ENCODE peak calls at places on chromosomes 4 and X, in nine cellular contexts. A is fibroblast of lung; T is HS-27A; V is dorsolateral prefrontal cortex; I is DND-41; C is T-helper 22 cell; Y is IMR-90; U is NCI-H226; O is activated naive CD4-positive, alpha-beta T cell treated with anti-CD3 and anti-CD28 coated beads for 36 hours. B is an unnamed sample.

GRCh38 chr4:185011408-185011807 is 6.9 kb upstream of the HELT start:
- DNase-seq in A (no peak), O (no peak), I (peak), T (no peak), C (no peak), U (no peak), Y (no peak), V (no peak), B (no peak)

GRCh38 chr4:88765729-88766128 is 68.1 kb upstream of the NAP1L5 start:
- DNase-seq in I (no peak), Y (peak), U (peak), V (no peak), A (peak), T (peak), O (no peak), C (no peak), B (no peak)

GRCh38 chr4:174069848-174070330 is 213.6 kb downstream of the FBXO8 start:
- DNase-seq in I (no peak), A (no peak), Y (no peak), V (no peak), C (no peak), O (no peak), U (no peak), T (no peak), B (no peak)

GRCh38 chr4:22348410-22348809 is 167.5 kb downstream of the ADGRA3 start:
- DNase-seq in A (peak), C (no peak), Y (peak), I (no peak), O (no peak), V (no peak), U (peak), T (no peak), B (no peak)

GRCh38 chr4:97576955-97577354 is 566.3 kb downstream of the STPG2 start:
- DNase-seq in V (no peak), O (no peak), Y (no peak), C (no peak), A (peak), U (no peak), I (no peak), T (no peak), B (no peak)

GRCh38 chr4:108560624-108561023 is 59.8 kb upstream of the RPL34 start:
- DNase-seq in I (no peak), O (no peak), T (no peak), A (peak), Y (no peak), U (no peak), C (no peak), V (no peak), B (no peak)

GRCh38 chrX:132532097-132532496 is 43.3 kb upstream of the MBNL3 start:
- DNase-seq in Y (no peak), I (no peak), U (no peak), O (no peak), C (no peak), A (no peak), T (no peak), V (no peak), B (no peak)

GRCh38 chrX:77014655-77015377 is 432.4 kb upstream of the FGF16 start:
- DNase-seq in O (no peak), T (no peak), A (peak), V (peak), U (no peak), I (peak), C (no peak), Y (no peak), B (peak)

GRCh38 chrX:38489341-38489740 is 72.0 kb upstream of the TSPAN7 start:
- DNase-seq in U (no peak), T (no peak), C (no peak), V (no peak), Y (no peak), O (no peak), A (no peak), I (no peak), B (no peak)

GRCh38 chrX:118702741-118703140 is 24.7 kb upstream of the IL13RA1 start:
- DNase-seq in C (no peak), U (no peak), A (peak), V (no peak), O (no peak), Y (peak), I (no peak), T (no peak), B (no peak)

GRCh38 chr4:151991884-151992166 is 231.0 kb upstream of the GATB start:
- DNase-seq in Y (no peak), U (no peak), T (no peak), O (no peak), V (no peak), C (no peak), I (no peak), A (peak), B (no peak)

GRCh38 chr4:56742080-56742871 is 61.2 kb upstream of the HOPX start:
- DNase-seq in A (peak), I (no peak), T (peak), C (no peak), O (no peak), Y (peak), V (no peak), U (peak), B (no peak)

GRCh38 chr4:126899382-126899801 is 733.4 kb upstream of the INTU start:
- DNase-seq in C (no peak), I (no peak), T (peak), U (peak), A (peak), V (no peak), O (no peak), Y (peak), B (no peak)

GRCh38 chrX:77749695-77750094 is 36.3 kb downstream of the ATRX start:
- DNase-seq in U (no peak), V (no peak), I (no peak), C (no peak), A (peak), Y (peak), O (no peak), T (no peak), B (no peak)

GRCh38 chr4:17189322-17189721 is 290.9 kb upstream of the LDB2 start:
- DNase-seq in V (no peak), Y (peak), U (no peak), A (peak), C (no peak), O (no peak), I (no peak), T (no peak), B (no peak)

GRCh38 chrX:44903842-44904530 is 31.0 kb downstream of the KDM6A start:
- DNase-seq in I (no peak), A (no peak), O (no peak), V (no peak), U (no peak), T (no peak), C (no peak), Y (no peak), B (no peak)

GRCh38 chrX:34659575-34659974 is 2.5 kb upstream of the TMEM47 start:
- DNase-seq in T (no peak), Y (no peak), O (no peak), C (no peak), A (no peak), V (no peak), U (no peak), I (no peak), B (no peak)

GRCh38 chr4:24195976-24196736 is 306.3 kb upstream of the PPARGC1A start:
- DNase-seq in T (no peak), V (no peak), Y (peak), O (no peak), I (no peak), C (no peak), U (no peak), A (peak), B (no peak)

GRCh38 chrX:115582035-115582870 is 21.3 kb downstream of the PLS3 start:
- DNase-seq in T (no peak), O (no peak), U (no peak), A (peak), I (no peak), Y (no peak), C (no peak), V (no peak), B (no peak)

GRCh38 chrX:115233497-115234219 is at the start of gene LRCH2:
- DNase-seq in U (no peak), I (no peak), T (no peak), A (peak), V (peak), Y (peak), O (no peak), C (no peak), B (peak)

GRCh38 chr4:53688186-53688790 is 97.0 kb upstream of the LNX1 start:
- DNase-seq in I (peak), T (peak), U (peak), A (peak), V (peak), C (no peak), Y (peak), O (peak), B (no peak)

GRCh38 chrX:1883772-1884171 is 268.9 kb downstream of the ASMT start:
- DNase-seq in C (no peak), A (peak), I (no peak), T (no peak), U (peak), V (no peak), Y (no peak), O (peak), B (no peak)

GRCh38 chr4:63036159-63036866 is 1372.9 kb downstream of the TECRL start:
- DNase-seq in C (no peak), Y (no peak), V (no peak), O (no peak), I (no peak), A (no peak), T (no peak), U (no peak), B (no peak)

B was measured in caudate nucleus.